ENCODE peak calls at places on chromosomes 11 and 22, in six cellular contexts. E, Y, T, J, G and N are unnamed samples.

GRCh38 chr11:86577663-86578636 is 94.5 kb downstream of the ME3 start:
- DNase-seq in T (no peak), Y (peak; percentile 60), J (no peak), E (no peak), G (peak; percentile 41), N (peak; percentile 53)

GRCh38 chr11:20250644-20251247 is 90.5 kb upstream of the DBX1 start:
- DNase-seq in Y (peak; percentile 10), J (no peak), T (no peak), G (no peak), E (no peak), N (no peak)

GRCh38 chr11:100177651-100178050 is 509.4 kb upstream of the ARHGAP42 start:
- DNase-seq in Y (no peak), G (no peak), E (no peak), J (no peak), T (no peak), N (no peak)

GRCh38 chr22:46399625-46400024 is 64.1 kb downstream of the TRMU start:
- DNase-seq in Y (no peak), T (no peak), J (no peak), G (no peak), E (no peak), N (no peak)

GRCh38 chr11:45400594-45400993 is 114.5 kb upstream of the SYT13 start:
- DNase-seq in J (no peak), E (no peak), G (no peak), Y (no peak), T (no peak), N (no peak)

GRCh38 chr11:33829430-33830141 is 55.3 kb upstream of the FBXO3 start:
- DNase-seq in T (peak; percentile 62), G (peak; percentile 71), Y (peak; percentile 66), J (peak; percentile 74), E (peak; percentile 71), N (peak; percentile 52)

GRCh38 chr22:44723801-44724200 is 21.8 kb downstream of the PRR5 start:
- DNase-seq in J (no peak), Y (no peak), T (no peak), G (no peak), E (no peak), N (no peak)

GRCh38 chr11:77195071-77195705 is 67.1 kb downstream of the MYO7A start:
- DNase-seq in J (peak; percentile 1), Y (no peak), T (no peak), G (no peak), E (no peak), N (no peak)

GRCh38 chr11:2819316-2819715 is 66.3 kb downstream of the CDKN1C start:
- DNase-seq in J (no peak), Y (no peak), G (no peak), E (no peak), T (no peak), N (no peak)

GRCh38 chr11:65774525-65775306 is 6.1 kb downstream of the AP5B1 start:
- DNase-seq in G (no peak), Y (no peak), T (no peak), E (no peak), J (no peak), N (peak; percentile 28)

GRCh38 chr11:5930614-5931013 is 11.4 kb upstream of the OR56A3 start:
- DNase-seq in T (no peak), Y (no peak), E (no peak), J (no peak), G (no peak), N (no peak)